ENCODE peak calls at places on chromosome 1, in four cellular contexts. One of them, this sample, is unnamed.

GRCh38 chr1:44926311-44926781 is 60.0 kb downstream of the EIF2B3 start:
- DNase-seq in T-cell: no peak
- DNase-seq in activated CD8-positive, alpha-beta T cell treated with anti-CD3 and anti-CD28 coated beads for 36 hours: no peak
- DNase-seq in WTC11: no peak
- DNase-seq in this sample: no peak

GRCh38 chr1:201625711-201626300 is 86.9 kb downstream of the NAV1 start:
- DNase-seq in WTC11: no peak
- DNase-seq in T-cell: no peak
- DNase-seq in activated CD8-positive, alpha-beta T cell treated with anti-CD3 and anti-CD28 coated beads for 36 hours: no peak
- DNase-seq in this sample: no peak

GRCh38 chr1:2926447-2927055 is 94.7 kb upstream of the ACTRT2 start:
- DNase-seq in T-cell: no peak
- DNase-seq in activated CD8-positive, alpha-beta T cell treated with anti-CD3 and anti-CD28 coated beads for 36 hours: no peak
- DNase-seq in WTC11: no peak
- DNase-seq in this sample: no peak

GRCh38 chr1:65148548-65149390 is 766 bp downstream of the AK4 start:
- DNase-seq in T-cell: peak
- DNase-seq in WTC11: peak
- DNase-seq in activated CD8-positive, alpha-beta T cell treated with anti-CD3 and anti-CD28 coated beads for 36 hours: peak
- DNase-seq in this sample: peak

GRCh38 chr1:26112407-26112775 is 767 bp downstream of the PDIK1L start:
- DNase-seq in T-cell: peak
- DNase-seq in WTC11: no peak
- DNase-seq in activated CD8-positive, alpha-beta T cell treated with anti-CD3 and anti-CD28 coated beads for 36 hours: peak
- DNase-seq in this sample: peak

GRCh38 chr1:101178341-101178687 is 58.5 kb upstream of the S1PR1 start:
- DNase-seq in activated CD8-positive, alpha-beta T cell treated with anti-CD3 and anti-CD28 coated beads for 36 hours: peak
- DNase-seq in WTC11: no peak
- DNase-seq in T-cell: no peak
- DNase-seq in this sample: no peak

GRCh38 chr1:28642847-28643635 is at the start of gene TAF12:
- DNase-seq in activated CD8-positive, alpha-beta T cell treated with anti-CD3 and anti-CD28 coated beads for 36 hours: peak
- DNase-seq in WTC11: peak
- DNase-seq in T-cell: peak
- DNase-seq in this sample: peak

GRCh38 chr1:221458430-221459156 is 283.3 kb downstream of the DUSP10 start:
- DNase-seq in WTC11: no peak
- DNase-seq in T-cell: no peak
- DNase-seq in activated CD8-positive, alpha-beta T cell treated with anti-CD3 and anti-CD28 coated beads for 36 hours: no peak
- DNase-seq in this sample: no peak

GRCh38 chr1:47023268-47024137 is at the start of gene CYP4X1:
- DNase-seq in WTC11: peak
- DNase-seq in T-cell: no peak
- DNase-seq in activated CD8-positive, alpha-beta T cell treated with anti-CD3 and anti-CD28 coated beads for 36 hours: no peak
- DNase-seq in this sample: no peak

GRCh38 chr1:108049083-108049819 is 84.3 kb upstream of the VAV3 start:
- DNase-seq in WTC11: peak
- DNase-seq in T-cell: peak
- DNase-seq in activated CD8-positive, alpha-beta T cell treated with anti-CD3 and anti-CD28 coated beads for 36 hours: peak
- DNase-seq in this sample: peak

GRCh38 chr1:27912429-27912828 is 22.4 kb upstream of the SMPDL3B start:
- DNase-seq in activated CD8-positive, alpha-beta T cell treated with anti-CD3 and anti-CD28 coated beads for 36 hours: no peak
- DNase-seq in T-cell: no peak
- DNase-seq in WTC11: no peak
- DNase-seq in this sample: no peak

GRCh38 chr1:29505537-29506220 is 269.4 kb downstream of the PTPRU start:
- DNase-seq in activated CD8-positive, alpha-beta T cell treated with anti-CD3 and anti-CD28 coated beads for 36 hours: no peak
- DNase-seq in WTC11: no peak
- DNase-seq in T-cell: no peak
- DNase-seq in this sample: no peak

GRCh38 chr1:32939655-32940371 is 24.8 kb downstream of the RNF19B start:
- DNase-seq in activated CD8-positive, alpha-beta T cell treated with anti-CD3 and anti-CD28 coated beads for 36 hours: peak
- DNase-seq in WTC11: no peak
- DNase-seq in T-cell: no peak
- DNase-seq in this sample: peak

GRCh38 chr1:224632381-224632871 is 16.3 kb downstream of the CNIH3 start:
- DNase-seq in WTC11: no peak
- DNase-seq in T-cell: no peak
- DNase-seq in activated CD8-positive, alpha-beta T cell treated with anti-CD3 and anti-CD28 coated beads for 36 hours: no peak
- DNase-seq in this sample: no peak

GRCh38 chr1:218660678-218661053 is 315.5 kb downstream of the TGFB2 start:
- DNase-seq in activated CD8-positive, alpha-beta T cell treated with anti-CD3 and anti-CD28 coated beads for 36 hours: no peak
- DNase-seq in WTC11: no peak
- DNase-seq in T-cell: no peak
- DNase-seq in this sample: no peak

GRCh38 chr1:85398391-85399064 is 66.4 kb downstream of the DDAH1 start:
- DNase-seq in activated CD8-positive, alpha-beta T cell treated with anti-CD3 and anti-CD28 coated beads for 36 hours: no peak
- DNase-seq in WTC11: no peak
- DNase-seq in T-cell: no peak
- DNase-seq in this sample: no peak

GRCh38 chr1:101484896-101485412 is 248.1 kb downstream of the S1PR1 start:
- DNase-seq in T-cell: no peak
- DNase-seq in activated CD8-positive, alpha-beta T cell treated with anti-CD3 and anti-CD28 coated beads for 36 hours: no peak
- DNase-seq in WTC11: no peak
- DNase-seq in this sample: no peak